ENCODE peak calls at places on chromosome 1, in ten cellular contexts. One of them, this sample, is unnamed.
A peak's percentile ranks its signal among the peaks of the same experiment; 100 is the strongest.

GRCh38 chr1:233677690-233678354 is 63.9 kb downstream of the KCNK1 start:
- DNase-seq in CD4-positive, alpha-beta T cell: no peak
- DNase-seq in Right ventricle myocardium superior: no peak
- DNase-seq in stimulated activated CD8-positive, alpha-beta memory T cell treated with anti-CD3 and anti-CD28 coated beads, Interleukin-15, amount 100 ng/mL, for 24 hours: no peak
- DNase-seq in activated gamma-delta T cell: no peak
- DNase-seq in HuH-7.5: no peak
- DNase-seq in activated T-helper 1 cell treated with Interleukin-2 at 50 U/mL for 16 hours: no peak
- DNase-seq in cardiac fibroblast: no peak
- DNase-seq in GM10248: no peak
- DNase-seq in EL: no peak
- DNase-seq in this sample: no peak

GRCh38 chr1:99004270-99005141 is at the start of gene PLPPR5:
- DNase-seq in CD4-positive, alpha-beta T cell: peak; percentile 10
- DNase-seq in Right ventricle myocardium superior: peak; percentile 28
- DNase-seq in stimulated activated CD8-positive, alpha-beta memory T cell treated with anti-CD3 and anti-CD28 coated beads, Interleukin-15, amount 100 ng/mL, for 24 hours: no peak
- DNase-seq in activated gamma-delta T cell: no peak
- DNase-seq in HuH-7.5: peak; percentile 41
- DNase-seq in activated T-helper 1 cell treated with Interleukin-2 at 50 U/mL for 16 hours: no peak
- DNase-seq in cardiac fibroblast: peak; percentile 18
- DNase-seq in GM10248: peak; percentile 16
- DNase-seq in EL: peak; percentile 42
- DNase-seq in this sample: no peak

GRCh38 chr1:193121616-193122593 is at the start of gene CDC73:
- DNase-seq in CD4-positive, alpha-beta T cell: peak; percentile 98
- DNase-seq in Right ventricle myocardium superior: peak; percentile 99
- DNase-seq in stimulated activated CD8-positive, alpha-beta memory T cell treated with anti-CD3 and anti-CD28 coated beads, Interleukin-15, amount 100 ng/mL, for 24 hours: peak; percentile 99
- DNase-seq in activated gamma-delta T cell: peak; percentile 99
- DNase-seq in HuH-7.5: peak; percentile 78
- DNase-seq in activated T-helper 1 cell treated with Interleukin-2 at 50 U/mL for 16 hours: peak; percentile 99
- DNase-seq in cardiac fibroblast: peak; percentile 99
- DNase-seq in GM10248: peak; percentile 94
- DNase-seq in EL: peak; percentile 97
- DNase-seq in this sample: peak; percentile 98

GRCh38 chr1:97139512-97139911 is 417.9 kb downstream of the PTBP2 start:
- DNase-seq in CD4-positive, alpha-beta T cell: no peak
- DNase-seq in Right ventricle myocardium superior: no peak
- DNase-seq in stimulated activated CD8-positive, alpha-beta memory T cell treated with anti-CD3 and anti-CD28 coated beads, Interleukin-15, amount 100 ng/mL, for 24 hours: no peak
- DNase-seq in activated gamma-delta T cell: no peak
- DNase-seq in HuH-7.5: no peak
- DNase-seq in activated T-helper 1 cell treated with Interleukin-2 at 50 U/mL for 16 hours: no peak
- DNase-seq in cardiac fibroblast: peak; percentile 41
- DNase-seq in GM10248: no peak
- DNase-seq in EL: peak; percentile 74
- DNase-seq in this sample: no peak

GRCh38 chr1:99808391-99809115 is 41.6 kb upstream of the AGL start:
- DNase-seq in CD4-positive, alpha-beta T cell: peak; percentile 3
- DNase-seq in Right ventricle myocardium superior: no peak
- DNase-seq in stimulated activated CD8-positive, alpha-beta memory T cell treated with anti-CD3 and anti-CD28 coated beads, Interleukin-15, amount 100 ng/mL, for 24 hours: no peak
- DNase-seq in activated gamma-delta T cell: no peak
- DNase-seq in HuH-7.5: peak; percentile 41
- DNase-seq in activated T-helper 1 cell treated with Interleukin-2 at 50 U/mL for 16 hours: no peak
- DNase-seq in cardiac fibroblast: peak; percentile 96
- DNase-seq in GM10248: peak; percentile 66
- DNase-seq in EL: peak; percentile 90
- DNase-seq in this sample: peak; percentile 75

GRCh38 chr1:217140041-217140901 is 417.0 kb upstream of the ESRRG start:
- DNase-seq in CD4-positive, alpha-beta T cell: no peak
- DNase-seq in Right ventricle myocardium superior: peak; percentile 46
- DNase-seq in stimulated activated CD8-positive, alpha-beta memory T cell treated with anti-CD3 and anti-CD28 coated beads, Interleukin-15, amount 100 ng/mL, for 24 hours: no peak
- DNase-seq in activated gamma-delta T cell: no peak
- DNase-seq in HuH-7.5: no peak
- DNase-seq in activated T-helper 1 cell treated with Interleukin-2 at 50 U/mL for 16 hours: no peak
- DNase-seq in cardiac fibroblast: no peak
- DNase-seq in GM10248: peak; percentile 10
- DNase-seq in EL: no peak
- DNase-seq in this sample: no peak

GRCh38 chr1:81729818-81730217 is 70.9 kb upstream of the ADGRL2 start:
- DNase-seq in CD4-positive, alpha-beta T cell: no peak
- DNase-seq in Right ventricle myocardium superior: no peak
- DNase-seq in stimulated activated CD8-positive, alpha-beta memory T cell treated with anti-CD3 and anti-CD28 coated beads, Interleukin-15, amount 100 ng/mL, for 24 hours: no peak
- DNase-seq in activated gamma-delta T cell: no peak
- DNase-seq in HuH-7.5: no peak
- DNase-seq in activated T-helper 1 cell treated with Interleukin-2 at 50 U/mL for 16 hours: no peak
- DNase-seq in cardiac fibroblast: no peak
- DNase-seq in GM10248: no peak
- DNase-seq in EL: no peak
- DNase-seq in this sample: no peak

GRCh38 chr1:88001460-88001859 is 672.8 kb downstream of the LMO4 start:
- DNase-seq in CD4-positive, alpha-beta T cell: no peak
- DNase-seq in Right ventricle myocardium superior: no peak
- DNase-seq in stimulated activated CD8-positive, alpha-beta memory T cell treated with anti-CD3 and anti-CD28 coated beads, Interleukin-15, amount 100 ng/mL, for 24 hours: no peak
- DNase-seq in activated gamma-delta T cell: no peak
- DNase-seq in HuH-7.5: no peak
- DNase-seq in activated T-helper 1 cell treated with Interleukin-2 at 50 U/mL for 16 hours: no peak
- DNase-seq in cardiac fibroblast: peak; percentile 8
- DNase-seq in GM10248: no peak
- DNase-seq in EL: peak; percentile 56
- DNase-seq in this sample: peak; percentile 55

GRCh38 chr1:74673351-74674111 is at the start of gene ERICH3:
- DNase-seq in CD4-positive, alpha-beta T cell: no peak
- DNase-seq in Right ventricle myocardium superior: peak; percentile 33
- DNase-seq in stimulated activated CD8-positive, alpha-beta memory T cell treated with anti-CD3 and anti-CD28 coated beads, Interleukin-15, amount 100 ng/mL, for 24 hours: no peak
- DNase-seq in activated gamma-delta T cell: no peak
- DNase-seq in HuH-7.5: no peak
- DNase-seq in activated T-helper 1 cell treated with Interleukin-2 at 50 U/mL for 16 hours: no peak
- DNase-seq in cardiac fibroblast: peak; percentile 5
- DNase-seq in GM10248: peak; percentile 18
- DNase-seq in EL: no peak
- DNase-seq in this sample: no peak

GRCh38 chr1:150127868-150128267 is 21.8 kb upstream of the PLEKHO1 start:
- DNase-seq in CD4-positive, alpha-beta T cell: no peak
- DNase-seq in Right ventricle myocardium superior: no peak
- DNase-seq in stimulated activated CD8-positive, alpha-beta memory T cell treated with anti-CD3 and anti-CD28 coated beads, Interleukin-15, amount 100 ng/mL, for 24 hours: no peak
- DNase-seq in activated gamma-delta T cell: no peak
- DNase-seq in HuH-7.5: no peak
- DNase-seq in activated T-helper 1 cell treated with Interleukin-2 at 50 U/mL for 16 hours: no peak
- DNase-seq in cardiac fibroblast: no peak
- DNase-seq in GM10248: no peak
- DNase-seq in EL: peak; percentile 14
- DNase-seq in this sample: no peak

GRCh38 chr1:198933506-198933905 is 294.7 kb downstream of the PTPRC start:
- DNase-seq in CD4-positive, alpha-beta T cell: no peak
- DNase-seq in Right ventricle myocardium superior: no peak
- DNase-seq in stimulated activated CD8-positive, alpha-beta memory T cell treated with anti-CD3 and anti-CD28 coated beads, Interleukin-15, amount 100 ng/mL, for 24 hours: no peak
- DNase-seq in activated gamma-delta T cell: no peak
- DNase-seq in HuH-7.5: no peak
- DNase-seq in activated T-helper 1 cell treated with Interleukin-2 at 50 U/mL for 16 hours: no peak
- DNase-seq in cardiac fibroblast: no peak
- DNase-seq in GM10248: no peak
- DNase-seq in EL: no peak
- DNase-seq in this sample: no peak

GRCh38 chr1:29453502-29454240 is 217.3 kb downstream of the PTPRU start:
- DNase-seq in CD4-positive, alpha-beta T cell: no peak
- DNase-seq in Right ventricle myocardium superior: no peak
- DNase-seq in stimulated activated CD8-positive, alpha-beta memory T cell treated with anti-CD3 and anti-CD28 coated beads, Interleukin-15, amount 100 ng/mL, for 24 hours: no peak
- DNase-seq in activated gamma-delta T cell: no peak
- DNase-seq in HuH-7.5: peak; percentile 78
- DNase-seq in activated T-helper 1 cell treated with Interleukin-2 at 50 U/mL for 16 hours: no peak
- DNase-seq in cardiac fibroblast: peak; percentile 80
- DNase-seq in GM10248: peak; percentile 59
- DNase-seq in EL: peak; percentile 54
- DNase-seq in this sample: peak; percentile 58

GRCh38 chr1:154750681-154751665 is 119.1 kb downstream of the KCNN3 start:
- DNase-seq in CD4-positive, alpha-beta T cell: no peak
- DNase-seq in Right ventricle myocardium superior: no peak
- DNase-seq in stimulated activated CD8-positive, alpha-beta memory T cell treated with anti-CD3 and anti-CD28 coated beads, Interleukin-15, amount 100 ng/mL, for 24 hours: no peak
- DNase-seq in activated gamma-delta T cell: no peak
- DNase-seq in HuH-7.5: no peak
- DNase-seq in activated T-helper 1 cell treated with Interleukin-2 at 50 U/mL for 16 hours: no peak
- DNase-seq in cardiac fibroblast: no peak
- DNase-seq in GM10248: no peak
- DNase-seq in EL: no peak
- DNase-seq in this sample: no peak

GRCh38 chr1:225813250-225813964 is 3.5 kb downstream of the EPHX1 start:
- DNase-seq in CD4-positive, alpha-beta T cell: no peak
- DNase-seq in Right ventricle myocardium superior: peak; percentile 85
- DNase-seq in stimulated activated CD8-positive, alpha-beta memory T cell treated with anti-CD3 and anti-CD28 coated beads, Interleukin-15, amount 100 ng/mL, for 24 hours: no peak
- DNase-seq in activated gamma-delta T cell: no peak
- DNase-seq in HuH-7.5: peak; percentile 85
- DNase-seq in activated T-helper 1 cell treated with Interleukin-2 at 50 U/mL for 16 hours: no peak
- DNase-seq in cardiac fibroblast: peak; percentile 76
- DNase-seq in GM10248: no peak
- DNase-seq in EL: no peak
- DNase-seq in this sample: peak; percentile 81